ENCODE peak calls at places on chromosomes 7 and 10, in eight cellular contexts. L is stomach, Z is cardiac muscle cell, A is colonic mucosa, F is osteoblast, I is heart left ventricle, Q is astrocyte of the cerebellum, V is lower leg skin. N is an unnamed sample.
A peak's percentile ranks its signal among the peaks of the same experiment; 100 is the strongest.

GRCh38 chr7:2886900-2887299 is 42.8 kb upstream of the GNA12 start:
- DNase-seq in I (no peak), F (peak; percentile 94), L (peak; percentile 44), V (no peak), A (peak; percentile 67), Q (peak; percentile 64), Z (peak; percentile 78), N (no peak)

GRCh38 chr10:105138287-105138854 is 497.3 kb downstream of the SORCS3 start:
- DNase-seq in Q (no peak), V (peak; percentile 14), A (no peak), L (no peak), F (no peak), Z (no peak), I (peak; percentile 57), N (no peak)

GRCh38 chr7:130140551-130141160 is 64.5 kb downstream of the TMEM209 start:
- DNase-seq in I (no peak), Q (no peak), A (peak; percentile 19), F (no peak), V (no peak), Z (no peak), L (no peak), N (no peak)

GRCh38 chr10:44244745-44245600 is 139.9 kb downstream of the CXCL12 start:
- DNase-seq in Z (no peak), V (no peak), I (no peak), Q (no peak), L (no peak), F (no peak), A (no peak), N (no peak)

GRCh38 chr7:25726682-25727357 is 425.2 kb upstream of the NFE2L3 start:
- DNase-seq in A (no peak), V (no peak), F (no peak), I (no peak), Z (no peak), Q (no peak), L (no peak), N (no peak)

GRCh38 chr10:110446954-110447608 is 50.6 kb upstream of the DUSP5 start:
- DNase-seq in Z (no peak), A (no peak), I (no peak), V (no peak), Q (peak; percentile 66), L (no peak), F (peak; percentile 95), N (no peak)

GRCh38 chr7:30062587-30062986 is 34.4 kb downstream of the PLEKHA8 start:
- DNase-seq in A (no peak), Z (peak; percentile 24), Q (peak; percentile 28), I (no peak), L (no peak), V (no peak), F (no peak), N (no peak)

GRCh38 chr7:101294039-101294831 is 27.4 kb downstream of the IFT22 start:
- DNase-seq in L (no peak), Q (no peak), I (peak; percentile 3), F (no peak), Z (no peak), V (no peak), A (no peak), N (no peak)

GRCh38 chr7:12982178-12982577 is 294.7 kb downstream of the ARL4A start:
- DNase-seq in L (no peak), A (no peak), Z (no peak), Q (no peak), F (no peak), V (no peak), I (no peak), N (no peak)

GRCh38 chr10:30422981-30423654 is 10.9 kb upstream of the MAP3K8 start:
- DNase-seq in Z (no peak), L (peak; percentile 40), Q (no peak), A (peak; percentile 60), V (peak; percentile 58), I (no peak), F (peak; percentile 82), N (no peak)

GRCh38 chr7:26091933-26092332 is 60.1 kb upstream of the NFE2L3 start:
- DNase-seq in Z (no peak), F (no peak), A (no peak), L (no peak), I (no peak), Q (no peak), V (no peak), N (no peak)

GRCh38 chr10:129586897-129587443 is 119.9 kb downstream of the MGMT start:
- DNase-seq in I (no peak), Z (no peak), A (no peak), Q (no peak), F (no peak), V (no peak), L (no peak), N (no peak)

GRCh38 chr10:74586088-74586585 is 240.3 kb upstream of the KAT6B start:
- DNase-seq in Z (peak; percentile 13), V (no peak), F (no peak), A (no peak), I (no peak), Q (no peak), L (no peak), N (peak; percentile 45)

GRCh38 chr10:13893926-13894325 is 307.2 kb downstream of the PRPF18 start:
- DNase-seq in I (no peak), V (no peak), Z (no peak), F (peak; percentile 80), L (no peak), A (no peak), Q (no peak), N (no peak)

GRCh38 chr7:98956937-98957336 is 78.6 kb downstream of the TRRAP start:
- DNase-seq in A (no peak), Z (no peak), I (no peak), L (no peak), Q (no peak), F (peak; percentile 22), V (no peak), N (no peak)

GRCh38 chr10:9596368-9596920 is 1421.2 kb upstream of the CELF2 start:
- DNase-seq in I (no peak), Z (no peak), A (no peak), L (no peak), Q (no peak), F (peak; percentile 75), V (no peak), N (no peak)

DNA sequence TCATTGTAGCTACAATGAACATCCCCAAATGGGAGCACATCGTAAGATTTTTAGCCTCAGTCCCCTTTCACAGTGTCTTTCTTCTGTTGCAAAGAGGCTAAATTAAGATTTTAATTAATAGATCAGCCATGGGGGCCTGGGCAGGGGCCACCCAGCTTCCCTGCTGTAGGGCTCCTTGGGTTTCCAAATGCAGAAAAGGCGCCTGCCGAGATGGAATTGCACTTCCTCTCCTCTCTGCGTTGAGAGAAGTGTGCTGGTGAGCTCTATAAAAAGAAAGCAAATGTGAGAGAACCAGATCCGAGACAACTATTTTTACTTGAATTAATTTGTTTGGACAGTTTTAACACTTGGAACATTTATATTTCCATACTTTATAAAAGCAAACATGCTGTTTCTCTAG is 998.2 kb downstream of the LRMDA start:
- DNase-seq in I (no peak), F (no peak), A (no peak), Q (no peak), Z (peak; percentile 23), V (no peak), L (no peak), N (no peak)
- H3K4me3 ChIP-seq in I (peak overlapping the region; percentile 4), F (peak overlapping the region; percentile 16), A (no peak overlapping the region), Q (no peak overlapping the region), Z (no peak overlapping the region), V (no peak overlapping the region), L (peak overlapping the region; percentile 3), N (no peak overlapping the region)

GRCh38 chr7:19248681-19249080 is 103.5 kb upstream of the FERD3L start:
- DNase-seq in Z (no peak), V (no peak), F (peak; percentile 29), I (no peak), L (no peak), Q (no peak), A (no peak), N (no peak)
- H3K4me3 ChIP-seq in Z (no peak overlapping the region), V (no peak overlapping the region), F (peak overlapping the region; percentile 34), I (no peak overlapping the region), L (no peak overlapping the region), Q (no peak overlapping the region), A (no peak overlapping the region), N (no peak overlapping the region)

GRCh38 chr10:97494863-97495506 is 3.2 kb downstream of the MMS19 start:
- DNase-seq in F (peak; percentile 69), L (no peak), Z (no peak), A (no peak), I (no peak), Q (no peak), V (no peak), N (no peak)
- H3K4me3 ChIP-seq in F (no peak overlapping the region), L (no peak overlapping the region), Z (no peak overlapping the region), A (no peak overlapping the region), I (no peak overlapping the region), Q (no peak overlapping the region), V (no peak overlapping the region), N (no peak overlapping the region)

GRCh38 chr10:96310359-96310669 is 6.1 kb downstream of the DNTT start:
- DNase-seq in Z (no peak), V (no peak), A (no peak), L (no peak), F (no peak), I (no peak), Q (no peak), N (no peak)
- H3K4me3 ChIP-seq in Z (no peak overlapping the region), V (no peak overlapping the region), A (no peak overlapping the region), L (no peak overlapping the region), F (no peak overlapping the region), I (no peak overlapping the region), Q (no peak overlapping the region), N (no peak overlapping the region)

GRCh38 chr7:111727905-111728634 is 165.8 kb upstream of the IMMP2L start:
- DNase-seq in A (no peak), L (no peak), Z (no peak), F (no peak), I (no peak), V (no peak), Q (no peak), N (no peak)
- H3K4me3 ChIP-seq in A (no peak overlapping the region), L (no peak overlapping the region), Z (no peak overlapping the region), F (no peak overlapping the region), I (no peak overlapping the region), V (no peak overlapping the region), Q (peak overlapping the region; percentile 8), N (no peak overlapping the region)

N was measured in GM06990.